ENCODE peak calls at places on chromosome 9, in nine cellular contexts. Y is NCI-H2107; Q is activated naive CD4-positive, alpha-beta T cell; C is HT1080; X is naive thymus-derived CD8-positive, alpha-beta T cell; D is lung microvascular endothelial cell; R is astrocyte of the spinal cord; U is heart right ventricle; G is skeletal muscle cell. H is an unnamed sample.

GRCh38 chr9:37271679-37272078 is 150.8 kb upstream of the GRHPR start:
- DNase-seq in Y (no peak), Q (no peak), C (no peak), X (no peak), D (no peak), R (no peak), U (no peak), G (no peak), H (no peak)

GRCh38 chr9:96116275-96117051 is 185.5 kb downstream of the HSD17B3 start:
- DNase-seq in Y (no peak), Q (no peak), C (no peak), X (no peak), D (no peak), R (no peak), U (no peak), G (no peak), H (no peak)

GRCh38 chr9:82606761-82607382 is 456.1 kb downstream of the RASEF start:
- DNase-seq in Y (no peak), Q (no peak), C (peak), X (no peak), D (peak), R (peak), U (peak), G (peak), H (peak)

GRCh38 chr9:127158995-127159801 is 36.8 kb upstream of the ANGPTL2 start:
- DNase-seq in Y (no peak), Q (no peak), C (peak), X (no peak), D (peak), R (peak), U (peak), G (no peak), H (peak)

GRCh38 chr9:618478-618877 is 223.0 kb upstream of the DMRT1 start:
- DNase-seq in Y (no peak), Q (no peak), C (peak), X (no peak), D (no peak), R (peak), U (no peak), G (no peak), H (peak)

GRCh38 chr9:77980622-77981021 is 51.0 kb downstream of the GNAQ start:
- DNase-seq in Y (no peak), Q (no peak), C (no peak), X (no peak), D (peak), R (peak), U (no peak), G (peak), H (peak)

GRCh38 chr9:36207016-36207415 is 16.3 kb downstream of the CLTA start:
- DNase-seq in Y (no peak), Q (no peak), C (peak), X (no peak), D (no peak), R (peak), U (no peak), G (no peak), H (peak)

GRCh38 chr9:129142115-129142514 is 30.9 kb downstream of the PTPA start:
- DNase-seq in Y (no peak), Q (no peak), C (no peak), X (no peak), D (no peak), R (no peak), U (no peak), G (no peak), H (no peak)

GRCh38 chr9:71690058-71690691 is 78.1 kb downstream of the CEMIP2 start:
- DNase-seq in Y (no peak), Q (no peak), C (peak), X (no peak), D (no peak), R (peak), U (no peak), G (no peak), H (peak)

GRCh38 chr9:113626735-113627495 is 163.4 kb downstream of the RGS3 start:
- DNase-seq in Y (no peak), Q (no peak), C (no peak), X (no peak), D (no peak), R (no peak), U (peak), G (no peak), H (no peak)

GRCh38 chr9:21994526-21994995 is at the start of gene CDKN2B-AS1:
- DNase-seq in Y (peak), Q (no peak), C (no peak), X (no peak), D (peak), R (peak), U (no peak), G (no peak), H (peak)

GRCh38 chr9:105148328-105149006 is 96.0 kb upstream of the SLC44A1 start:
- DNase-seq in Y (no peak), Q (no peak), C (no peak), X (no peak), D (no peak), R (no peak), U (no peak), G (no peak), H (no peak)

GRCh38 chr9:83047839-83048775 is 14.8 kb downstream of the RASEF start:
- DNase-seq in Y (no peak), Q (no peak), C (peak), X (no peak), D (peak), R (peak), U (peak), G (peak), H (no peak)

GRCh38 chr9:21688108-21689102 is 114.0 kb upstream of the MTAP start:
- DNase-seq in Y (no peak), Q (no peak), C (peak), X (no peak), D (peak), R (peak), U (no peak), G (peak), H (peak)

GRCh38 chr9:96176901-96177718 is 124.9 kb downstream of the HSD17B3 start:
- DNase-seq in Y (no peak), Q (no peak), C (no peak), X (no peak), D (no peak), R (no peak), U (no peak), G (peak), H (no peak)

GRCh38 chr9:133701981-133702797 is 36.0 kb downstream of the SARDH start:
- DNase-seq in Y (peak), Q (peak), C (no peak), X (peak), D (no peak), R (no peak), U (no peak), G (no peak), H (peak)

GRCh38 chr9:110950041-110950645 is 88.1 kb downstream of the LPAR1 start:
- DNase-seq in Y (no peak), Q (no peak), C (no peak), X (no peak), D (no peak), R (no peak), U (no peak), G (no peak), H (peak)

GRCh38 chr9:19085295-19085694 is 17.4 kb downstream of the HAUS6 start:
- DNase-seq in Y (no peak), Q (no peak), C (no peak), X (no peak), D (peak), R (no peak), U (no peak), G (no peak), H (peak)

GRCh38 chr9:121399126-121399882 is 29.3 kb upstream of the STOM start:
- DNase-seq in Y (no peak), Q (no peak), C (no peak), X (no peak), D (no peak), R (no peak), U (no peak), G (no peak), H (no peak)

GRCh38 chr9:2179557-2179956 is 164.4 kb downstream of the SMARCA2 start:
- DNase-seq in Y (no peak), Q (no peak), C (no peak), X (no peak), D (peak), R (no peak), U (no peak), G (no peak), H (no peak)

GRCh38 chr9:124810513-124811355 is 33.8 kb downstream of the OLFML2A start:
- DNase-seq in Y (no peak), Q (no peak), C (peak), X (no peak), D (peak), R (peak), U (no peak), G (peak), H (peak)

GRCh38 chr9:114588671-114589526 is 1.3 kb downstream of the ATP6V1G1 start:
- DNase-seq in Y (no peak), Q (no peak), C (peak), X (no peak), D (peak), R (peak), U (no peak), G (no peak), H (peak)

GRCh38 chr9:132794730-132795380 is 83.2 kb downstream of the AK8 start:
- DNase-seq in Y (no peak), Q (no peak), C (peak), X (no peak), D (no peak), R (no peak), U (no peak), G (no peak), H (no peak)

GRCh38 chr9:35826071-35826701 is 2.3 kb downstream of the FAM221B start:
- DNase-seq in Y (peak), Q (no peak), C (peak), X (peak), D (peak), R (peak), U (peak), G (no peak), H (peak)

GRCh38 chr9:75739884-75740611 is 150.4 kb upstream of the PCSK5 start:
- DNase-seq in Y (no peak), Q (no peak), C (no peak), X (no peak), D (no peak), R (no peak), U (no peak), G (no peak), H (no peak)

H was measured in adipocyte.